ENCODE peak calls at places on chromosome 7, in four cellular contexts. M, B, T and Z are unnamed samples.

GRCh38 chr7:155685070-155685790 is 40.8 kb downstream of the RBM33 start:
- DNase-seq in M (no peak), B (no peak), T (no peak), Z (no peak)

GRCh38 chr7:32611700-32612099 is 116.4 kb downstream of the AVL9 start:
- DNase-seq in M (no peak), B (no peak), T (no peak), Z (no peak)

GRCh38 chr7:87935373-87935706 is 1.3 kb downstream of the ADAM22 start:
- DNase-seq in M (no peak), B (no peak), T (no peak), Z (no peak)

GRCh38 chr7:73719806-73720169 is 319 bp upstream of the STX1A start:
- DNase-seq in M (no peak), B (no peak), T (no peak), Z (no peak)

GRCh38 chr7:155462163-155462735 is 4.3 kb downstream of the EN2 start:
- DNase-seq in M (no peak), B (no peak), T (no peak), Z (no peak)

GRCh38 chr7:138746073-138746472 is 44.9 kb upstream of the SVOPL start:
- DNase-seq in M (no peak), B (no peak), T (no peak), Z (no peak)

GRCh38 chr7:151592868-151593486 is 73.3 kb upstream of the RHEB start:
- DNase-seq in M (no peak), B (no peak), T (no peak), Z (peak)

GRCh38 chr7:116863168-116863670 is 832 bp downstream of the CAPZA2 start:
- DNase-seq in M (peak), B (peak), T (no peak), Z (peak)

GRCh38 chr7:101677421-101678137 is 48.5 kb upstream of the MYL10 start:
- DNase-seq in M (peak), B (no peak), T (no peak), Z (peak)

GRCh38 chr7:106110238-106110560 is 1.9 kb downstream of the SYPL1 start:
- DNase-seq in M (no peak), B (no peak), T (no peak), Z (no peak)

GRCh38 chr7:42843209-42843800 is 68.6 kb downstream of the C7orf25 start:
- DNase-seq in M (peak), B (peak), T (no peak), Z (peak)

GRCh38 chr7:47804767-47805545 is 143.3 kb downstream of the PKD1L1 start:
- DNase-seq in M (no peak), B (no peak), T (no peak), Z (no peak)

GRCh38 chr7:2522780-2523433 is 3.3 kb downstream of the LFNG start:
- DNase-seq in M (no peak), B (peak), T (no peak), Z (peak)

GRCh38 chr7:14837216-14837615 is 65.3 kb downstream of the DGKB start:
- DNase-seq in M (no peak), B (no peak), T (no peak), Z (no peak)

GRCh38 chr7:28112883-28113540 is 67.6 kb downstream of the JAZF1 start:
- DNase-seq in M (no peak), B (peak), T (no peak), Z (no peak)

GRCh38 chr7:21579341-21580072 is 36.7 kb downstream of the DNAH11 start:
- DNase-seq in M (no peak), B (no peak), T (no peak), Z (no peak)

GRCh38 chr7:4067874-4068273 is 614.2 kb upstream of the FOXK1 start:
- DNase-seq in M (no peak), B (no peak), T (no peak), Z (no peak)

GRCh38 chr7:123170333-123171016 is 29.3 kb downstream of the SLC13A1 start:
- DNase-seq in M (no peak), B (no peak), T (no peak), Z (no peak)

GRCh38 chr7:139043823-139044812 is 8.3 kb upstream of the ZC3HAV1L start:
- DNase-seq in M (peak), B (peak), T (no peak), Z (no peak)

GRCh38 chr7:36096460-36097095 is 56.5 kb upstream of the EEPD1 start:
- DNase-seq in M (no peak), B (peak), T (no peak), Z (no peak)

GRCh38 chr7:134710854-134711624 is 64.4 kb downstream of the BPGM start:
- DNase-seq in M (no peak), B (no peak), T (no peak), Z (no peak)

GRCh38 chr7:16205481-16205880 is 215.9 kb downstream of the CRPPA start:
- DNase-seq in M (no peak), B (no peak), T (no peak), Z (no peak)

GRCh38 chr7:158588085-158588877 is 658 bp upstream of the PTPRN2 start:
- DNase-seq in M (no peak), B (no peak), T (no peak), Z (no peak)

GRCh38 chr7:140315498-140316164 is 82.7 kb downstream of the SLC37A3 start:
- DNase-seq in M (no peak), B (no peak), T (no peak), Z (no peak)

GRCh38 chr7:116598278-116598677 is 73.4 kb downstream of the CAV1 start:
- DNase-seq in M (peak), B (no peak), T (no peak), Z (peak)

GRCh38 chr7:13800694-13801448 is 188.6 kb downstream of the ETV1 start:
- DNase-seq in M (no peak), B (no peak), T (no peak), Z (no peak)

GRCh38 chr7:129089521-129090212 is 34.8 kb upstream of the TNPO3 start:
- DNase-seq in M (no peak), B (no peak), T (no peak), Z (no peak)

GRCh38 chr7:107502797-107503196 is 32.9 kb downstream of the GPR22 start:
- DNase-seq in M (no peak), B (no peak), T (no peak), Z (no peak)

GRCh38 chr7:29797112-29797944 is 9.0 kb upstream of the WIPF3 start:
- DNase-seq in M (peak), B (no peak), T (no peak), Z (no peak)

GRCh38 chr7:20288036-20288435 is 42.7 kb upstream of the ITGB8 start:
- DNase-seq in M (no peak), B (no peak), T (no peak), Z (no peak)

GRCh38 chr7:1331576-1332467 is 99.2 kb downstream of the UNCX start:
- DNase-seq in M (no peak), B (no peak), T (no peak), Z (no peak)

GRCh38 chr7:70952311-70952710 is 179.6 kb upstream of the GALNT17 start:
- DNase-seq in M (no peak), B (no peak), T (no peak), Z (no peak)

GRCh38 chr7:128153436-128153835 is 87.6 kb upstream of the LEP start:
- DNase-seq in M (no peak), B (no peak), T (no peak), Z (no peak)

GRCh38 chr7:121449304-121449703 is 53.2 kb upstream of the FAM3C start:
- DNase-seq in M (no peak), B (no peak), T (no peak), Z (no peak)

GRCh38 chr7:90430614-90431445 is 27.6 kb downstream of the CLDN12 start:
- DNase-seq in M (no peak), B (no peak), T (no peak), Z (no peak)

DNA sequence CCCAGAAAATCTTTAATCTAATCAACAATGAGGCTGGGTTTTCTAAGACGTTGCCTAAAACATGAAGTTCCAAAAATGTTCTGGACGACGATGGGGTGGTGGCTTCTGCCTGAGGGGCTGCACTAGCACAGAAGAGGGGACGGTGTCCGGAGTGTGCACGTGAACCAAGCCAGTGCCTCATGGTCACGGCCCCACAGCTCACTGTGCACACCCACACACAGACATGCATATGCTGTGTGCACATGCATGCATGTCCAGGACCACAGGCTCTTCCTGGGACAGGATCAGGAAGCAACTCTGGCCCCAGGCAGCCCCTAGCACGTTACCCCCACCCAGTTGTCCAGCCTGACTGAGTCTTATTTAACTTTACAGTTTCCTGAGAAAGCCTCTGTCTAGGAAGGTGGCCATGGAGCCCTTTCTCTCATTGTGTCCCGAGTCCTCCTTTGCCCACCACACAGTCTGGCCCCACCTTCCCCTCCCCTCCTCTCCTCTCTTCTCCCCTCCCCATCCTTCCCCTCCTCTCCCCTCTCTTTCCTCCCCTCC is 100.8 kb downstream of the DNAJB6 start:
- DNase-seq in M (no peak), B (no peak), T (no peak), Z (no peak)
- TF ChIP-seq RNF2 in M (no peak), B (no peak), T (no peak), Z (no peak)

GRCh38 chr7:30893357-30893756 is 18.3 kb upstream of the AQP1 start:
- DNase-seq in M (no peak), B (no peak), T (no peak), Z (no peak)
- TF ChIP-seq CHD2 in M (no peak), B (no peak), T (no peak), Z (no peak)

GRCh38 chr7:78616539-78616938 is 818.0 kb downstream of the PHTF2 start:
- DNase-seq in M (no peak), B (no peak), T (no peak), Z (no peak)

GRCh38 chr7:78620931-78621330 is 822.4 kb downstream of the PHTF2 start:
- DNase-seq in M (no peak), B (peak), T (peak), Z (peak)
- TF ChIP-seq RNF2 in M (no peak), B (no peak), T (no peak), Z (no peak)

GRCh38 chr7:23713285-23714235 is 3.5 kb downstream of the STK31 start:
- DNase-seq in M (no peak), B (peak), T (no peak), Z (no peak)
- TF ChIP-seq CHD2 in M (no peak), B (no peak), T (no peak), Z (no peak)

DNA sequence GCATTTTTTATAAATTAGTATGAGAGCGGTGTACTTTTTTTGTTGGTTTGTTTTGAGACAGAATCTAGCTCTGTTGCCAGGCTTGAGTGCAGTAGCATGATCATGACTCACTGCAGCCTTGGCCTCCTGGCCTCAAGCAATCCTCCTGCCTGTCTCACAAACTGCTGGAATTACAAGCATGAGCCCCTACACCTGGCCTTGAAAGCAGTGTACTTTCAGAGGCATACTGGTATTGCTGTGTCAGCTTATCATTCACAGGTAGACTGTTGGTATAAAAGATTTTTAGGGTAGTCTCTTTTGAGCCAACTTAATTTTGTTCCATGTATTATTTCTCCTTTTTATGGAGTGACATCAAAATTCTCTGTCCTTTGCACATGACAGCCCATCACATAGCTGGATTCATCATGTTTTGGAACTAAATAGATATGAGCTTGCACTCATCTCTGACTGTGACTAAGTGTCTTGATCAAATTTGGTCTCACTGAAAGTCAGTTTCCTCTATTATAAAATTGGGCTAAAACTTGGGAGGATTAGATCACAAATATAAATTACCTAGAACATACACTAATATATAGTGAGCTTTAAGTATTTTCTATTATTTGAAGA is 12.4 kb downstream of the GNAT3 start:
- DNase-seq in M (no peak), B (peak), T (peak), Z (peak)
- TF ChIP-seq RNF2 in M (no peak), B (no peak), T (no peak), Z (no peak)

GRCh38 chr7:99368750-99369389 is 5.7 kb upstream of the ARPC1B start:
- DNase-seq in M (peak), B (no peak), T (no peak), Z (no peak)

GRCh38 chr7:99372275-99373085 is 2.0 kb upstream of the ARPC1B start:
- DNase-seq in M (no peak), B (peak), T (no peak), Z (no peak)

GRCh38 chr7:99373086-99374066 is 1.2 kb upstream of the ARPC1B start:
- DNase-seq in M (no peak), B (no peak), T (no peak), Z (no peak)

GRCh38 chr7:99369767-99370353 is 4.7 kb upstream of the ARPC1B start:
- DNase-seq in M (peak), B (no peak), T (no peak), Z (no peak)

GRCh38 chr7:99371376-99371920 is 3.1 kb upstream of the ARPC1B start:
- DNase-seq in M (no peak), B (no peak), T (no peak), Z (no peak)
- TF ChIP-seq CHD2 in M (no peak), B (no peak), T (no peak), Z (no peak)

DNA sequence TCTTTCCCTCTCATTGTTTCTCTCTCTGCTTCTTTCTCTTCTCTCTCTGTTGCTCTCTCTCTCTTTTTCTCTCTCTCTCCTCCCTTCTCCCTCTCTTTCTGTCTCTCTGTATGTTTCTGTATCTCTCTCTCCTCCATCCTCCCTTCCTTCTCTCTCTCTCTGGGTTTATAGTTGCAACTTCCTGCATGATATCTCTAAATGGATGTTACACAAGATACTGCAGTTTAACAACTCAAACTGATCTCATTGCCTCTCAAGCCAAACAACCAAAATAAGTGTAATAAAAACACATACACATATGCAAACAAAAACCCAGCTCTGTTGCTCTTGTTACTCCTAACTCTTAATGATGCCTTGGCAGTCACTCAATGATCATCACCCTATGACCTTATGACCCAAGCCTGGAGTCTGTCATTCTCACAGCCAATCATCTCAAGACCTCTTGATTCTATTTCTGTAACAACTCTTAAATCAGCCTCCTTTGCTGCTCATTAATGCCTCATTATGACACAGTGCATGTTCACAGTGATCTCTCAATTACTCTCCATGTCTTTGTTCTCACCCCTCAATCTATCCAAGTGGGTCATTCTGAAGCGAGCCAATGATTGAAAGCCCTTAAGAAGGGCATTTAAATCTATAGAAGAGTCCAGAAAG is 211.0 kb downstream of the INHBA start:
- DNase-seq in M (no peak), B (no peak), T (no peak), Z (no peak)
- TF ChIP-seq RNF2 in M (no peak), B (no peak), T (no peak), Z (no peak)

GRCh38 chr7:68688416-68689086 is 909.7 kb upstream of the AUTS2 start:
- DNase-seq in M (no peak), B (no peak), T (no peak), Z (no peak)
- TF ChIP-seq CHD2 in M (no peak), B (no peak), T (no peak), Z (no peak)